ENCODE peak calls at places on chromosomes 5 and 9, in six cellular contexts. K is transverse colon, E is heart right ventricle, G is bronchial epithelial cell, C is left lung, S is kidney. Q is an unnamed sample.

GRCh38 chr5:170297589-170298462 is at the start of gene LCP2:
- DNase-seq in K (no peak), E (no peak), G (no peak), C (no peak), S (no peak), Q (no peak)

GRCh38 chr9:133979124-133979920 is 12.8 kb downstream of the VAV2 start:
- DNase-seq in K (no peak), E (peak; percentile 53), G (no peak), C (peak; percentile 76), S (peak; percentile 89), Q (no peak)

GRCh38 chr9:107161338-107161737 is 121.7 kb upstream of the RAD23B start:
- DNase-seq in K (no peak), E (no peak), G (no peak), C (no peak), S (no peak), Q (no peak)

GRCh38 chr5:74562116-74562515 is 78.4 kb downstream of the ENC1 start:
- DNase-seq in K (no peak), E (no peak), G (no peak), C (no peak), S (no peak), Q (no peak)

GRCh38 chr5:127498604-127499003 is 18.8 kb upstream of the PRRC1 start:
- DNase-seq in K (no peak), E (no peak), G (no peak), C (no peak), S (no peak), Q (no peak)

GRCh38 chr9:75001719-75002421 is 26.2 kb downstream of the CARNMT1 start:
- DNase-seq in K (no peak), E (no peak), G (peak; percentile 81), C (no peak), S (no peak), Q (no peak)

GRCh38 chr5:169258372-169259000 is 42.5 kb downstream of the SLIT3 start:
- DNase-seq in K (no peak), E (no peak), G (no peak), C (no peak), S (no peak), Q (no peak)

GRCh38 chr9:130986311-130986940 is 22.5 kb upstream of the LAMC3 start:
- DNase-seq in K (no peak), E (no peak), G (no peak), C (no peak), S (peak; percentile 64), Q (no peak)

GRCh38 chr5:37637165-37637845 is 202.5 kb downstream of the GDNF start:
- DNase-seq in K (no peak), E (no peak), G (peak; percentile 56), C (no peak), S (no peak), Q (no peak)

GRCh38 chr9:35903049-35903448 is 3.0 kb upstream of the HRCT1 start:
- DNase-seq in K (no peak), E (no peak), G (peak; percentile 74), C (no peak), S (no peak), Q (no peak)

GRCh38 chr5:4395752-4396151 is 744.4 kb upstream of the ADAMTS16 start:
- DNase-seq in K (no peak), E (no peak), G (no peak), C (no peak), S (no peak), Q (no peak)

GRCh38 chr9:115442054-115442453 is 324.1 kb upstream of the TNC start:
- DNase-seq in K (no peak), E (no peak), G (peak; percentile 5), C (no peak), S (no peak), Q (no peak)

GRCh38 chr9:4986291-4986690 is 1.2 kb downstream of the JAK2 start:
- DNase-seq in K (no peak), E (no peak), G (no peak), C (no peak), S (no peak), Q (no peak)

GRCh38 chr9:120916573-120916972 is 10.0 kb downstream of the TRAF1 start:
- DNase-seq in K (no peak), E (peak; percentile 64), G (no peak), C (no peak), S (peak; percentile 83), Q (no peak)

GRCh38 chr5:109866051-109866450 is 176.3 kb downstream of the MAN2A1 start:
- DNase-seq in K (no peak), E (no peak), G (peak; percentile 79), C (no peak), S (no peak), Q (no peak)

GRCh38 chr9:16986441-16987387 is 116.2 kb upstream of the BNC2 start:
- DNase-seq in K (no peak), E (no peak), G (peak; percentile 12), C (no peak), S (no peak), Q (no peak)

GRCh38 chr5:64949331-64949730 is 180.6 kb downstream of the CWC27 start:
- DNase-seq in K (no peak), E (no peak), G (no peak), C (no peak), S (no peak), Q (no peak)
- TF ChIP-seq CTCF in K (no peak), E (no peak), G (no peak), C (no peak), S (no peak), Q (no peak)

DNA sequence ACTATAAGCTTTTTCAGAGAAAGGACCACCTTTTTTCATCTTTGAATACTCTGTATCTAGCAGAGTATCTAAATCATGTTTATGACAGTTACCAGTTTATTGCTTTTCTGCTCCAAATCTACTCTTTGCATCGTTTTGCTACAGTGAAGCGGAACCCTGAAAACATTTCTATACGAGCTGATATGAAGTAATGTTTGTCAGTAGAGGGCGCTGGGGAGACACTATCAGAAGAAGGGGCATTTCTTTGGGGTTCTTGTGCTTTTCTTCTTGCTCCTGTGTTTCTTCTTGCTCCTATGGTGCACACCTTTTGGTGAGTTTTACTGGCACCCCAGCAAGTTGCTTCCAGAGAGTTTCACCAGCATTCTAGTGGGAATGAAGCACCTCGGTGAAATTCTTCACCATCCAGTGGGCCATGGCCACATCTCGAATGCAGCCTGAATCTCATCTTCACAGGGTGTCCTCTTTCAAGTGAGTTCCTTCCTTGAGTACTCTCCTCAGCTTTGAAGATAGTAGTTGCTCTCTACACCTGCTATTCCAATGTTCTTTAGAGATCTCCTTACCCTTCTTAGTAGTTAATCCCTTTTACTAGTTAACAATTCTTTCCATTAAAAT is 98.4 kb downstream of the FGF1 start:
- DNase-seq in K (no peak), E (no peak), G (peak; percentile 49), C (no peak), S (no peak), Q (no peak)
- TF ChIP-seq CTCF in K (peak; percentile 20), E (peak; percentile 51), G (peak; percentile 63), C (peak; percentile 26), S (no peak), Q (peak; percentile 60)

DNA sequence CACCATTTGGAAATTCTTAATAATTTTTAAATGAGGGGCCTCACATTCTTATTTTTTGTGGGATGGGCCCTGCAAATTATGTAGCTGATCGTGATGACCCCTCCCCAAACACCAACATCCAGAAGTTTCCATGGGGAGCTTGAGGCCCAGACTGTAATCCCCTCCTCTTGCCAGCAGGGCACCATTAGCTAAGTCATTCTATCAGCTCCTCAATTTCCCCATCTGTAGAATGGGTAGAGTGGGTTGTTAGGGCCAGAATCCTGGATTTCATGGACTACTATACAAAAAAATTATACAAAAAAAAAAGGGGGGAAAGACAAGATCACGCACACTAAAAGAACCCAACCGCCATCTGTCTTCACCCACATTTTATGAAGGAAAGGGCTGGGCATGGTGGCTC is 38.4 kb downstream of the SHB start:
- DNase-seq in K (no peak), E (no peak), G (no peak), C (no peak), S (no peak), Q (no peak)
- TF ChIP-seq CTCF in K (peak; percentile 6), E (no peak), G (no peak), C (no peak), S (no peak), Q (no peak)

GRCh38 chr9:97283768-97284167 is 23.7 kb upstream of the CCDC180 start:
- DNase-seq in K (no peak), E (no peak), G (no peak), C (no peak), S (no peak), Q (no peak)

GRCh38 chr9:97280755-97281330 is 26.6 kb upstream of the CCDC180 start:
- DNase-seq in K (no peak), E (no peak), G (no peak), C (no peak), S (no peak), Q (no peak)

GRCh38 chr9:97284798-97285197 is 22.7 kb upstream of the CCDC180 start:
- DNase-seq in K (no peak), E (no peak), G (no peak), C (no peak), S (no peak), Q (no peak)
- TF ChIP-seq CTCF in K (no peak), E (no peak), G (no peak), C (no peak), S (no peak), Q (no peak)

GRCh38 chr5:177980776-177981175 is 15.3 kb downstream of the PROP1 start:
- DNase-seq in K (no peak), E (no peak), G (no peak), C (no peak), S (no peak), Q (no peak)

GRCh38 chr5:177982956-177983355 is 13.1 kb downstream of the PROP1 start:
- DNase-seq in K (no peak), E (no peak), G (no peak), C (no peak), S (no peak), Q (no peak)

GRCh38 chr5:177981296-177982071 is 14.6 kb downstream of the PROP1 start:
- DNase-seq in K (no peak), E (no peak), G (no peak), C (no peak), S (no peak), Q (no peak)

GRCh38 chr5:177983763-177984564 is 12.1 kb downstream of the PROP1 start:
- DNase-seq in K (no peak), E (no peak), G (no peak), C (no peak), S (no peak), Q (no peak)

GRCh38 chr5:177982072-177982727 is 13.8 kb downstream of the PROP1 start:
- DNase-seq in K (no peak), E (no peak), G (no peak), C (no peak), S (no peak), Q (no peak)
- TF ChIP-seq CTCF in K (peak; percentile 20), E (no peak), G (peak; percentile 62), C (no peak), S (no peak), Q (no peak)